ENCODE peak calls at places on chromosomes 4 and X, in ten cellular contexts. W, P, Z, C, N, V, X, O, I and S are unnamed samples.
A peak's percentile ranks its signal among the peaks of the same experiment; 100 is the strongest.

GRCh38 chr4:151324449-151325319 is 721 bp downstream of the SH3D19 start:
- DNase-seq in W (no peak), P (no peak), Z (peak; percentile 71), C (peak; percentile 32), N (peak; percentile 74), V (peak; percentile 38), X (peak; percentile 57), O (no peak), I (peak; percentile 79), S (no peak)

GRCh38 chr4:165541773-165542459 is 163.1 kb downstream of the CPE start:
- DNase-seq in W (no peak), P (no peak), Z (no peak), C (no peak), N (no peak), V (no peak), X (no peak), O (no peak), I (no peak), S (no peak)

GRCh38 chr4:780730-781492 is 45.0 kb downstream of the CPLX1 start:
- DNase-seq in W (no peak), P (no peak), Z (peak; percentile 73), C (no peak), N (no peak), V (no peak), X (no peak), O (no peak), I (no peak), S (no peak)

GRCh38 chr4:76758290-76758882 is 139.6 kb downstream of the SOWAHB start:
- DNase-seq in W (peak; percentile 28), P (no peak), Z (no peak), C (no peak), N (no peak), V (no peak), X (peak; percentile 80), O (no peak), I (no peak), S (no peak)

GRCh38 chrX:153844509-153845082 is 14.3 kb upstream of the PDZD4 start:
- DNase-seq in W (no peak), P (no peak), Z (no peak), C (no peak), N (no peak), V (no peak), X (no peak), O (no peak), I (peak; percentile 81), S (no peak)

GRCh38 chrX:17464196-17464595 is 89.2 kb downstream of the NHS start:
- DNase-seq in W (no peak), P (no peak), Z (no peak), C (no peak), N (no peak), V (no peak), X (peak; percentile 24), O (no peak), I (no peak), S (no peak)

GRCh38 chrX:25154168-25154567 is 138.4 kb upstream of the ARX start:
- DNase-seq in W (no peak), P (no peak), Z (no peak), C (no peak), N (no peak), V (no peak), X (no peak), O (no peak), I (no peak), S (no peak)

GRCh38 chrX:150361777-150362351 is 1.3 kb upstream of the MAMLD1 start:
- DNase-seq in W (no peak), P (no peak), Z (no peak), C (no peak), N (no peak), V (peak; percentile 3), X (no peak), O (no peak), I (peak; percentile 38), S (no peak)

GRCh38 chr4:11801466-11802446 is 373.1 kb upstream of the HS3ST1 start:
- DNase-seq in W (no peak), P (no peak), Z (no peak), C (no peak), N (no peak), V (no peak), X (no peak), O (no peak), I (no peak), S (no peak)

GRCh38 chrX:13283968-13284914 is 35.6 kb downstream of the ATXN3L start:
- DNase-seq in W (no peak), P (no peak), Z (no peak), C (no peak), N (no peak), V (no peak), X (peak; percentile 67), O (no peak), I (peak; percentile 66), S (no peak)

GRCh38 chr4:79578613-79579012 is 170.6 kb upstream of the GK2 start:
- DNase-seq in W (no peak), P (no peak), Z (no peak), C (no peak), N (no peak), V (no peak), X (no peak), O (no peak), I (no peak), S (peak; percentile 81)

GRCh38 chr4:120731561-120731960 is 191.0 kb downstream of the PRDM5 start:
- DNase-seq in W (no peak), P (no peak), Z (no peak), C (no peak), N (no peak), V (peak; percentile 16), X (no peak), O (no peak), I (no peak), S (no peak)

GRCh38 chrX:108126661-108127060 is 35.1 kb downstream of the ATG4A start:
- DNase-seq in W (no peak), P (no peak), Z (no peak), C (no peak), N (no peak), V (no peak), X (peak; percentile 11), O (no peak), I (no peak), S (no peak)

GRCh38 chrX:40175416-40176255 is 77.9 kb upstream of the BCOR start:
- DNase-seq in W (peak; percentile 65), P (peak; percentile 60), Z (peak; percentile 87), C (no peak), N (peak; percentile 78), V (peak; percentile 31), X (peak; percentile 47), O (peak; percentile 83), I (peak; percentile 69), S (peak; percentile 37)

GRCh38 chrX:40544343-40545250 is 36.2 kb upstream of the ATP6AP2 start:
- DNase-seq in W (no peak), P (no peak), Z (no peak), C (no peak), N (no peak), V (peak; percentile 11), X (no peak), O (no peak), I (no peak), S (no peak)

GRCh38 chrX:30875957-30876356 is 13.1 kb downstream of the TAB3 start:
- DNase-seq in W (no peak), P (no peak), Z (no peak), C (no peak), N (no peak), V (no peak), X (peak; percentile 88), O (no peak), I (no peak), S (no peak)

GRCh38 chr4:107863850-107864371 is 39.2 kb downstream of the SGMS2 start:
- DNase-seq in W (no peak), P (no peak), Z (no peak), C (no peak), N (no peak), V (no peak), X (peak; percentile 64), O (no peak), I (no peak), S (no peak)

GRCh38 chrX:18897611-18898010 is 86.3 kb downstream of the PHKA2 start:
- DNase-seq in W (no peak), P (no peak), Z (no peak), C (no peak), N (no peak), V (no peak), X (no peak), O (no peak), I (no peak), S (no peak)

GRCh38 chr4:177673980-177674504 is 231.8 kb upstream of the AGA start:
- DNase-seq in W (no peak), P (no peak), Z (no peak), C (no peak), N (no peak), V (no peak), X (no peak), O (no peak), I (no peak), S (no peak)

GRCh38 chr4:69713593-69713992 is 46.8 kb downstream of the SULT1B1 start:
- DNase-seq in W (no peak), P (no peak), Z (no peak), C (no peak), N (no peak), V (no peak), X (peak; percentile 93), O (peak; percentile 78), I (no peak), S (peak; percentile 90)

GRCh38 chr4:184801781-184802180 is 24.0 kb downstream of the ACSL1 start:
- DNase-seq in W (no peak), P (no peak), Z (no peak), C (no peak), N (no peak), V (no peak), X (peak; percentile 62), O (no peak), I (no peak), S (no peak)

GRCh38 chr4:58809366-58809765 is 1699.2 kb upstream of the IGFBP7 start:
- DNase-seq in W (no peak), P (no peak), Z (no peak), C (no peak), N (no peak), V (no peak), X (peak; percentile 4), O (no peak), I (no peak), S (no peak)

GRCh38 chr4:2084316-2084715 is 25.2 kb downstream of the NAT8L start:
- DNase-seq in W (no peak), P (no peak), Z (peak; percentile 41), C (no peak), N (no peak), V (no peak), X (no peak), O (no peak), I (no peak), S (no peak)

GRCh38 chr4:76809594-76810305 is 88.2 kb downstream of the SOWAHB start:
- DNase-seq in W (no peak), P (no peak), Z (no peak), C (no peak), N (no peak), V (no peak), X (peak; percentile 50), O (no peak), I (no peak), S (no peak)

GRCh38 chr4:105708376-105709080 is at the start of the genes GSTCD and INTS12:
- DNase-seq in W (peak; percentile 86), P (peak; percentile 77), Z (peak; percentile 95), C (peak; percentile 95), N (peak; percentile 95), V (peak; percentile 92), X (peak; percentile 94), O (peak; percentile 76), I (peak; percentile 92), S (peak; percentile 79)

GRCh38 chrX:149003863-149004660 is 501.0 kb downstream of the IDS start:
- DNase-seq in W (no peak), P (no peak), Z (no peak), C (no peak), N (no peak), V (no peak), X (peak; percentile 0), O (no peak), I (no peak), S (no peak)

GRCh38 chrX:5829060-5829459 is 399.6 kb downstream of the NLGN4X start:
- DNase-seq in W (no peak), P (no peak), Z (no peak), C (no peak), N (no peak), V (no peak), X (no peak), O (no peak), I (no peak), S (no peak)

GRCh38 chrX:48558270-48558669 is 16.0 kb upstream of the RBM3 start:
- DNase-seq in W (no peak), P (no peak), Z (no peak), C (no peak), N (no peak), V (no peak), X (peak; percentile 89), O (no peak), I (no peak), S (no peak)